ENCODE peak calls at places on chromosomes 7 and 10, in five cellular contexts. P, Z, W, C and F are unnamed samples.

GRCh38 chr7:95476904-95477594 is 8.7 kb upstream of the ASB4 start:
- DNase-seq in P (peak), Z (peak), W (peak), C (no peak), F (peak)

GRCh38 chr10:48976208-48976607 is 36.6 kb upstream of the LRRC18 start:
- DNase-seq in P (no peak), Z (no peak), W (no peak), C (no peak), F (peak)

GRCh38 chr10:20248309-20248708 is 432.1 kb downstream of the PLXDC2 start:
- DNase-seq in P (no peak), Z (no peak), W (no peak), C (no peak), F (no peak)

GRCh38 chr7:91940171-91940570 is 491 bp upstream of the AKAP9 start:
- DNase-seq in P (peak), Z (peak), W (peak), C (no peak), F (peak)

GRCh38 chr7:136133491-136133990 is 156.4 kb upstream of the MTPN start:
- DNase-seq in P (no peak), Z (no peak), W (no peak), C (no peak), F (peak)

GRCh38 chr10:73591935-73592699 is 975 bp upstream of the USP54 start:
- DNase-seq in P (no peak), Z (no peak), W (peak), C (no peak), F (peak)

GRCh38 chr10:12941966-12942365 is 59.5 kb downstream of the CCDC3 start:
- DNase-seq in P (no peak), Z (no peak), W (no peak), C (no peak), F (no peak)

GRCh38 chr7:74302745-74303221 is 13.6 kb downstream of the CLIP2 start:
- DNase-seq in P (no peak), Z (no peak), W (no peak), C (no peak), F (peak)

GRCh38 chr7:155097338-155097737 is 27.2 kb downstream of the HTR5A start:
- DNase-seq in P (no peak), Z (no peak), W (no peak), C (no peak), F (no peak)

GRCh38 chr7:155141562-155141961 is 71.4 kb downstream of the HTR5A start:
- DNase-seq in P (no peak), Z (no peak), W (no peak), C (no peak), F (no peak)

GRCh38 chr7:94297397-94297838 is 97.3 kb upstream of the COL1A2 start:
- DNase-seq in P (no peak), Z (no peak), W (no peak), C (peak), F (peak)

GRCh38 chr7:78523903-78524302 is 725.3 kb downstream of the PHTF2 start:
- DNase-seq in P (no peak), Z (no peak), W (no peak), C (no peak), F (no peak)

GRCh38 chr10:71840177-71840711 is 10.8 kb downstream of the PSAP start:
- DNase-seq in P (no peak), Z (no peak), W (peak), C (peak), F (peak)

GRCh38 chr10:14048930-14049613 is 281.7 kb downstream of the FRMD4A start:
- DNase-seq in P (no peak), Z (no peak), W (no peak), C (no peak), F (no peak)

GRCh38 chr7:116593359-116594075 is 68.7 kb downstream of the CAV1 start:
- DNase-seq in P (no peak), Z (no peak), W (no peak), C (no peak), F (no peak)

GRCh38 chr7:128914566-128915151 is 4.2 kb upstream of the KCP start:
- DNase-seq in P (no peak), Z (no peak), W (no peak), C (no peak), F (no peak)

GRCh38 chr10:4617626-4618025 is 208.4 kb upstream of the AKR1E2 start:
- DNase-seq in P (no peak), Z (no peak), W (no peak), C (no peak), F (no peak)

GRCh38 chr10:46019541-46020343 is 10.7 kb downstream of the NCOA4 start:
- DNase-seq in P (no peak), Z (no peak), W (peak), C (no peak), F (no peak)